ENCODE peak calls at places on chromosomes 5 and 9, in eight cellular contexts. L is tibial artery; J is epithelial cell of esophagus; R is activated CD4-positive, alpha-beta T cell treated with anti-CD3 and anti-CD28 coated beads, Interleukin-2, amount 50 U/mL, for 24 hours; E is IMR-90; N is H9; Y is activated naive CD4-positive, alpha-beta T cell treated with anti-CD3 and anti-CD28 coated beads, Interleukin-2, amount 50 U/mL, for 72 hours; P is mammary epithelial cell. Z is an unnamed sample.

GRCh38 chr9:89277454-89277853 is 33.5 kb upstream of the CKS2 start:
- DNase-seq in N (no peak), L (no peak), Y (no peak), R (no peak), P (peak), J (no peak), E (peak), Z (no peak)

GRCh38 chr5:142295084-142295758 is 29.6 kb downstream of the SPRY4 start:
- DNase-seq in J (no peak), Y (no peak), L (no peak), E (peak), N (peak), P (no peak), R (no peak), Z (no peak)

GRCh38 chr5:81856948-81857928 is 106.3 kb upstream of the SSBP2 start:
- DNase-seq in Y (no peak), E (no peak), R (no peak), P (peak), N (peak), J (peak), L (peak), Z (peak)

GRCh38 chr9:76218868-76219462 is 175.3 kb downstream of the RFK start:
- DNase-seq in J (no peak), P (no peak), E (no peak), Y (no peak), N (no peak), R (no peak), L (no peak), Z (no peak)

GRCh38 chr9:134324359-134325095 is 1.7 kb upstream of the RXRA start:
- DNase-seq in R (no peak), P (no peak), N (no peak), J (no peak), Y (no peak), E (peak), L (peak), Z (no peak)

GRCh38 chr9:131019387-131020239 is 10.6 kb downstream of the LAMC3 start:
- DNase-seq in Y (no peak), N (no peak), J (no peak), E (no peak), P (no peak), L (no peak), R (no peak), Z (no peak)

GRCh38 chr5:39395521-39395920 is 29.3 kb downstream of the DAB2 start:
- DNase-seq in L (no peak), R (no peak), Y (no peak), N (no peak), P (peak), J (peak), E (peak), Z (peak)

GRCh38 chr5:74556631-74557595 is 83.6 kb downstream of the ENC1 start:
- DNase-seq in P (peak), Y (no peak), E (peak), L (no peak), R (no peak), N (no peak), J (peak), Z (peak)